ENCODE peak calls at places on chromosomes 3 and 15, in four cellular contexts. W is A549, K is GM13977, M is AG04450. I is an unnamed sample.

GRCh38 chr15:58413253-58413652 is 18.5 kb upstream of the LIPC start:
- DNase-seq in W (no peak), K (no peak), M (no peak), I (no peak)

GRCh38 chr3:14222900-14223594 is 44.4 kb downstream of the LSM3 start:
- DNase-seq in W (no peak), K (no peak), M (no peak), I (no peak)

GRCh38 chr3:129211772-129212171 is 28.1 kb upstream of the CNBP start:
- DNase-seq in W (peak; percentile 82), K (no peak), M (no peak), I (peak; percentile 78)

GRCh38 chr3:196513697-196514349 is 1.3 kb downstream of the SMCO1 start:
- DNase-seq in W (no peak), K (no peak), M (no peak), I (no peak)

GRCh38 chr3:196650740-196651311 is 11.3 kb downstream of the NRROS start:
- DNase-seq in W (peak; percentile 88), K (no peak), M (peak; percentile 90), I (peak; percentile 81)

GRCh38 chr15:65132841-65133549 is 613 bp downstream of the PDCD7 start:
- DNase-seq in W (peak; percentile 75), K (peak; percentile 76), M (peak; percentile 7), I (peak; percentile 7)

GRCh38 chr3:123790254-123791072 is 93.7 kb downstream of the MYLK start:
- DNase-seq in W (no peak), K (no peak), M (no peak), I (no peak)

GRCh38 chr3:37627951-37628620 is 233.6 kb upstream of the CTDSPL start:
- DNase-seq in W (no peak), K (peak; percentile 13), M (no peak), I (no peak)

GRCh38 chr3:179093807-179094206 is 22.2 kb upstream of the ZMAT3 start:
- DNase-seq in W (no peak), K (no peak), M (no peak), I (no peak)

GRCh38 chr3:187966636-187967035 is 187.3 kb upstream of the LPP start:
- DNase-seq in W (no peak), K (no peak), M (no peak), I (no peak)

GRCh38 chr3:50648297-50648696 is 26.4 kb upstream of the DOCK3 start:
- DNase-seq in W (no peak), K (no peak), M (no peak), I (no peak)

GRCh38 chr3:46429250-46429649 is 22.2 kb downstream of the CCRL2 start:
- DNase-seq in W (no peak), K (no peak), M (no peak), I (no peak)

GRCh38 chr3:150627557-150627956 is 24.4 kb downstream of the SELENOT start:
- DNase-seq in W (no peak), K (no peak), M (peak; percentile 26), I (no peak)

GRCh38 chr3:188507244-188507720 is 353.3 kb downstream of the LPP start:
- DNase-seq in W (no peak), K (no peak), M (peak; percentile 87), I (peak; percentile 57)

GRCh38 chr15:28915041-28915810 is 29.5 kb downstream of the APBA2 start:
- DNase-seq in W (no peak), K (no peak), M (no peak), I (no peak)

GRCh38 chr3:13700362-13700761 is 151.4 kb downstream of the FBLN2 start:
- DNase-seq in W (no peak), K (no peak), M (no peak), I (no peak)

GRCh38 chr15:101453123-101454120 is 36.1 kb downstream of the PCSK6 start:
- DNase-seq in W (no peak), K (no peak), M (no peak), I (no peak)

GRCh38 chr3:38611866-38612265 is 37.6 kb downstream of the SCN5A start:
- DNase-seq in W (no peak), K (no peak), M (no peak), I (no peak)

GRCh38 chr3:180250172-180250571 is 213.4 kb upstream of the PEX5L start:
- DNase-seq in W (no peak), K (no peak), M (no peak), I (no peak)

I was measured in smooth muscle cell of the brain vasculature.